ENCODE peak calls at places on chromosomes 12 and 14, in five cellular contexts. One of them, this sample, is unnamed. For H3K9me2 and H3K4me1, the result is how much of the 10 kb centered on the place peaks cover.

GRCh38 chr12:93287152-93287551 is 90.6 kb upstream of the NUDT4 start:
- DNase-seq in GM23248: no peak
- DNase-seq in MM.1S: no peak
- DNase-seq in hepatocyte: no peak
- DNase-seq in PC-3: no peak
- DNase-seq in this sample: no peak

GRCh38 chr14:102568115-102568614 is 24.3 kb upstream of the RCOR1 start:
- DNase-seq in GM23248: no peak
- DNase-seq in MM.1S: peak
- DNase-seq in hepatocyte: peak
- DNase-seq in PC-3: peak
- DNase-seq in this sample: peak

GRCh38 chr14:89027097-89027740 is 202.8 kb downstream of the TTC8 start:
- DNase-seq in GM23248: peak
- DNase-seq in MM.1S: peak
- DNase-seq in hepatocyte: peak
- DNase-seq in PC-3: peak
- DNase-seq in this sample: peak

GRCh38 chr14:52318057-52318456 is 3.9 kb downstream of the PTGER2 start:
- DNase-seq in GM23248: no peak
- DNase-seq in MM.1S: no peak
- DNase-seq in hepatocyte: no peak
- DNase-seq in PC-3: no peak
- DNase-seq in this sample: no peak

GRCh38 chr12:52715416-52715815 is 12.1 kb upstream of the KRT77 start:
- DNase-seq in GM23248: no peak
- DNase-seq in MM.1S: no peak
- DNase-seq in hepatocyte: no peak
- DNase-seq in PC-3: peak
- DNase-seq in this sample: no peak

GRCh38 chr12:53994268-53994690 is 5.7 kb upstream of the HOXC9 start:
- DNase-seq in GM23248: no peak
- DNase-seq in MM.1S: no peak
- DNase-seq in hepatocyte: no peak
- DNase-seq in PC-3: no peak
- DNase-seq in this sample: no peak

GRCh38 chr12:3964404-3964803 is 91.2 kb upstream of the PARP11 start:
- DNase-seq in GM23248: no peak
- DNase-seq in MM.1S: peak
- DNase-seq in hepatocyte: no peak
- DNase-seq in PC-3: no peak
- DNase-seq in this sample: no peak

GRCh38 chr14:32224731-32225377 is 21.8 kb upstream of the RNU6-8 start:
- DNase-seq in GM23248: peak
- DNase-seq in MM.1S: no peak
- DNase-seq in hepatocyte: peak
- DNase-seq in PC-3: peak
- DNase-seq in this sample: no peak

GRCh38 chr14:58668848-58669480 is 31.2 kb downstream of the DACT1 start:
- DNase-seq in GM23248: no peak
- DNase-seq in MM.1S: no peak
- DNase-seq in hepatocyte: no peak
- DNase-seq in PC-3: no peak
- DNase-seq in this sample: no peak

GRCh38 chr14:29111554-29111953 is 345.0 kb downstream of the FOXG1 start:
- DNase-seq in GM23248: no peak
- DNase-seq in MM.1S: no peak
- DNase-seq in hepatocyte: no peak
- DNase-seq in PC-3: no peak
- DNase-seq in this sample: no peak

GRCh38 chr14:43012817-43013216 is 1406.1 kb downstream of the LRFN5 start:
- DNase-seq in GM23248: no peak
- DNase-seq in MM.1S: no peak
- DNase-seq in hepatocyte: no peak
- DNase-seq in PC-3: no peak
- DNase-seq in this sample: no peak

GRCh38 chr14:100106260-100106659 is 41.0 kb downstream of the EVL start:
- DNase-seq in GM23248: no peak
- DNase-seq in MM.1S: no peak
- DNase-seq in hepatocyte: no peak
- DNase-seq in PC-3: no peak
- DNase-seq in this sample: no peak

GRCh38 chr12:114664661-114665320 is 19.2 kb downstream of the TBX3 start:
- DNase-seq in GM23248: no peak
- DNase-seq in MM.1S: no peak
- DNase-seq in hepatocyte: peak
- DNase-seq in PC-3: peak
- DNase-seq in this sample: no peak

GRCh38 chr12:120684523-120684932 is 2.4 kb upstream of the MLEC start:
- DNase-seq in GM23248: peak
- DNase-seq in MM.1S: peak
- DNase-seq in hepatocyte: no peak
- DNase-seq in PC-3: peak
- DNase-seq in this sample: no peak

GRCh38 chr12:113359133-113359938 is 949 bp downstream of the PLBD2 start:
- DNase-seq in GM23248: peak
- DNase-seq in MM.1S: no peak
- DNase-seq in hepatocyte: no peak
- DNase-seq in PC-3: peak
- DNase-seq in this sample: no peak

GRCh38 chr14:49892301-49892635 is 614 bp upstream of the ARF6 start:
- DNase-seq in GM23248: peak
- DNase-seq in MM.1S: peak
- DNase-seq in hepatocyte: peak
- DNase-seq in PC-3: peak
- DNase-seq in this sample: peak

GRCh38 chr12:64172143-64172970 is 49.7 kb downstream of the KICS2 start:
- DNase-seq in GM23248: peak
- DNase-seq in MM.1S: no peak
- DNase-seq in hepatocyte: no peak
- DNase-seq in PC-3: peak
- DNase-seq in this sample: no peak

GRCh38 chr12:71754461-71755145 is at the start of gene RAB21:
- DNase-seq in GM23248: peak
- DNase-seq in MM.1S: peak
- DNase-seq in hepatocyte: peak
- DNase-seq in PC-3: peak
- DNase-seq in this sample: peak

GRCh38 chr12:119446459-119446858 is 111.9 kb downstream of the CCDC60 start:
- DNase-seq in GM23248: peak
- DNase-seq in MM.1S: no peak
- DNase-seq in hepatocyte: no peak
- DNase-seq in PC-3: peak
- DNase-seq in this sample: no peak

GRCh38 chr12:481422-481821 is 21.7 kb downstream of the B4GALNT3 start:
- DNase-seq in GM23248: peak
- DNase-seq in MM.1S: no peak
- DNase-seq in hepatocyte: peak
- DNase-seq in PC-3: no peak
- DNase-seq in this sample: no peak

GRCh38 chr12:98180603-98181002 is 334.8 kb upstream of the TMPO start:
- DNase-seq in GM23248: no peak
- DNase-seq in MM.1S: no peak
- DNase-seq in hepatocyte: no peak
- DNase-seq in PC-3: no peak
- DNase-seq in this sample: no peak

GRCh38 chr12:93741741-93742085 is 64.5 kb downstream of the CRADD start:
- DNase-seq in GM23248: peak
- DNase-seq in MM.1S: no peak
- DNase-seq in hepatocyte: peak
- DNase-seq in PC-3: peak
- DNase-seq in this sample: no peak

GRCh38 chr14:93688239-93688666 is 100.0 kb downstream of the PRIMA1 start:
- DNase-seq in GM23248: no peak
- DNase-seq in MM.1S: no peak
- DNase-seq in hepatocyte: no peak
- DNase-seq in PC-3: no peak
- DNase-seq in this sample: no peak

GRCh38 chr12:113724703-113725556 is 241.2 kb downstream of the RBM19 start:
- DNase-seq in GM23248: no peak
- DNase-seq in MM.1S: no peak
- DNase-seq in hepatocyte: no peak
- DNase-seq in PC-3: no peak
- DNase-seq in this sample: no peak

GRCh38 chr12:98399532-98399931 is 115.9 kb upstream of the TMPO start:
- DNase-seq in GM23248: peak
- DNase-seq in MM.1S: peak
- DNase-seq in hepatocyte: peak
- DNase-seq in PC-3: peak
- DNase-seq in this sample: peak

GRCh38 chr14:96748371-96748770 is 48.8 kb upstream of the VRK1 start:
- DNase-seq in GM23248: no peak
- DNase-seq in MM.1S: no peak
- DNase-seq in hepatocyte: no peak
- DNase-seq in PC-3: peak
- DNase-seq in this sample: no peak

GRCh38 chr14:22319526-22320352 is 269.3 kb downstream of the DAD1 start:
- DNase-seq in GM23248: peak
- DNase-seq in MM.1S: peak
- DNase-seq in hepatocyte: peak
- DNase-seq in PC-3: peak
- DNase-seq in this sample: peak

DNA sequence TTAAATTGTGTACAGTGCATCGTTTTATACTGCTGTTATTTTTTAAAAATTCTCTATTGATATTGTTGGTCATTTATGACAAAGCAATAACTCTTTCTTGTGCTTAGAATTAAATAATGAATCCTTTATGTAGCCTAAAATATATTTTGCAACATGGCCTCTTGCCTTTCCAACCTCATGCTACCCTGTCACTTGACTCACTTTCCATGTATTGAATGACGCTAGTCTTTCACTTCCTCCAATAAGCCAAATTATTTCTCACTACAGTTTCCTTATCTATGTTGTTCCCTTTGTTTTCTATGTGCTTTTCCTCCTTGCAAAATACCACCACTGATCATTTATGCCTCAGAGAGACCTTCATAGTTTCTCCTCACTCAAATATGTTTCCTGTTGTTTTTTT is 16.3 kb upstream of the EPYC start:
- DNase-seq in GM23248: no peak
- DNase-seq in MM.1S: no peak
- DNase-seq in hepatocyte: no peak
- DNase-seq in PC-3: no peak
- DNase-seq in this sample: no peak
- H3K9me2 ChIP-seq in GM23248: under half
- H3K9me2 ChIP-seq in MM.1S: under half
- H3K9me2 ChIP-seq in hepatocyte: under half
- H3K9me2 ChIP-seq in PC-3: under half
- H3K9me2 ChIP-seq in this sample: under half

GRCh38 chr14:68973639-68974038 is 5.5 kb downstream of the ACTN1 start:
- DNase-seq in GM23248: no peak
- DNase-seq in MM.1S: no peak
- DNase-seq in hepatocyte: no peak
- DNase-seq in PC-3: no peak
- DNase-seq in this sample: no peak

GRCh38 chr14:68974759-68975347 is 4.2 kb downstream of the ACTN1 start:
- DNase-seq in GM23248: no peak
- DNase-seq in MM.1S: no peak
- DNase-seq in hepatocyte: no peak
- DNase-seq in PC-3: peak
- DNase-seq in this sample: no peak

GRCh38 chr14:68971411-68972035 is 7.6 kb downstream of the ACTN1 start:
- DNase-seq in GM23248: no peak
- DNase-seq in MM.1S: no peak
- DNase-seq in hepatocyte: no peak
- DNase-seq in PC-3: no peak
- DNase-seq in this sample: no peak

GRCh38 chr14:68970736-68971135 is 8.4 kb downstream of the ACTN1 start:
- DNase-seq in GM23248: no peak
- DNase-seq in MM.1S: no peak
- DNase-seq in hepatocyte: no peak
- DNase-seq in PC-3: no peak
- DNase-seq in this sample: no peak

DNA sequence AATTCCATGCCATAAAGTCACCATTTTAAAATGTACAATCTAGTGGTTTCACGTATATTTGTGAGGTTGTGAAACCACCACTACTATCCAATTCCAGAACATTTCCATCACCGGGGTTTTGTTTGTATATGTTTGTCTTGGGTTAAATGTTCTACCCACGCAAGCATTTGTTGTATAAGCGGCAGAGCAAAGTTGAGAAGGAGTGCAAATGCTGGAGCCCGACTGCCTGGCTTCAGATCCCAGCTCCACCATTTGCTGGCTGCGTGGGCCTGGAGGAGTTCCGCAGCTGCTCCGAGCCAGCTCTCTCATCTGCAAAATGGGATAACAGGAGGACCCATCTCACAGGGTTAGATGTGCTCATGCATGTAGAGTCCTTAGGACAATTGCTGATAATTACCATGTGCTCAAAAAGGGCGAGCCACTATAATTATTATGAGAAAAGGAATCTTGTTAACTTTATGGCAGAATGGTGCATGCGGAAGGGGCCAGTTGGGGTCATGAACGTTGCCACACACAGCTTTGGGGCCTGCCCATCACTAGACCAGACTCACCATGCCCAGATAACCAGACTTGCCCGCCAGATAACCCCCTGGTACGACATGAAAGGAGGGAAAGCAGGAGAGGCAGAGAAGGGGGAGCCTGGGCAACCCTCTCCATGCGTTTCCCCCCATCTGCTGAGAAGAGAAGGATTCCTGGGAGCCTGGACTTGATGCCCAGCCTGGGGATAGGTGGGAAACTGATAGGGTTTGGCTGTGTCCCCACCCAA is 6.4 kb downstream of the ACTN1 start:
- DNase-seq in GM23248: no peak
- DNase-seq in MM.1S: no peak
- DNase-seq in hepatocyte: no peak
- DNase-seq in PC-3: no peak
- DNase-seq in this sample: no peak
- H3K4me1 ChIP-seq in GM23248: half or more
- H3K4me1 ChIP-seq in MM.1S: under half
- H3K4me1 ChIP-seq in hepatocyte: half or more
- H3K4me1 ChIP-seq in PC-3: under half
- H3K4me1 ChIP-seq in this sample: under half

GRCh38 chr14:98462908-98463307 is 809.1 kb downstream of the BCL11B start:
- DNase-seq in GM23248: no peak
- DNase-seq in MM.1S: no peak
- DNase-seq in hepatocyte: no peak
- DNase-seq in PC-3: no peak
- DNase-seq in this sample: no peak

DNA sequence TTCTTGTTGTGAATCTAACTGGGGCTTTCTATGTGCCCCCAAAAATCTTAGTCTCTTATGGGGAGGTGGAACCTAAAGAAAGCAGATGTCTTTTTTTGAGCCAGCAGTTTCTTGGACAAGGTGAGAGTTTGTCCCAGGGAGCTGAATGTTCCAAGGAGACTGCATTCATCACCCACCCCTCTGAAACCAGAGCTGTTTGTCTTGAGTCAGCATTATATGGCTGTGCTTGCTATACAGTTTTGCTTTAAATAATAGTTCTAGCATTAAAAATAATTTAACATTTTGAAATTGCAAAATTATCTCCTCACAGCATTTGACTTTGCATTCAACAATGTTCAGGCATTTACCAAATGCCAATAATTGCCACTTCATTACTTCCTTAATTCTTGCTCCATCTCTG is 813.3 kb downstream of the BCL11B start:
- DNase-seq in GM23248: no peak
- DNase-seq in MM.1S: no peak
- DNase-seq in hepatocyte: no peak
- DNase-seq in PC-3: no peak
- DNase-seq in this sample: no peak
- H3K9me2 ChIP-seq in GM23248: under half
- H3K9me2 ChIP-seq in MM.1S: under half
- H3K9me2 ChIP-seq in hepatocyte: under half
- H3K9me2 ChIP-seq in PC-3: under half
- H3K9me2 ChIP-seq in this sample: under half

GRCh38 chr14:68946423-68946822 is 32.7 kb downstream of the ACTN1 start:
- DNase-seq in GM23248: no peak
- DNase-seq in MM.1S: no peak
- DNase-seq in hepatocyte: no peak
- DNase-seq in PC-3: no peak
- DNase-seq in this sample: no peak
- H3K4me1 ChIP-seq in GM23248: half or more
- H3K4me1 ChIP-seq in MM.1S: under half
- H3K4me1 ChIP-seq in hepatocyte: half or more
- H3K4me1 ChIP-seq in PC-3: under half
- H3K4me1 ChIP-seq in this sample: under half

This sample was measured in OCI-LY7.